ENCODE peak calls at places on chromosomes 3 and 15, in six cellular contexts. O is breast epithelium, I is transverse colon, F is GM12891, Y is GM12878, U is endothelial cell of umbilical vein. R is an unnamed sample.
A peak's percentile ranks its signal among the peaks of the same experiment; 100 is the strongest.

GRCh38 chr3:30672959-30673358 is 66.6 kb downstream of the TGFBR2 start:
- DNase-seq in O (no peak), I (no peak), F (no peak), Y (no peak), U (no peak), R (no peak)

GRCh38 chr3:58353722-58354553 is 21.2 kb downstream of the PXK start:
- DNase-seq in O (no peak), I (no peak), F (no peak), Y (no peak), U (no peak), R (no peak)

GRCh38 chr15:67108122-67108871 is 42.9 kb downstream of the SMAD3 start:
- DNase-seq in O (no peak), I (no peak), F (no peak), Y (no peak), U (no peak), R (no peak)

GRCh38 chr15:77019476-77020331 is 24.8 kb downstream of the PSTPIP1 start:
- DNase-seq in O (no peak), I (no peak), F (no peak), Y (no peak), U (no peak), R (no peak)

GRCh38 chr3:157115069-157116006 is 44.6 kb downstream of the CCNL1 start:
- DNase-seq in O (no peak), I (no peak), F (no peak), Y (no peak), U (peak; percentile 19), R (no peak)

GRCh38 chr15:58518626-58519025 is 86.8 kb downstream of the LIPC start:
- DNase-seq in O (no peak), I (no peak), F (no peak), Y (no peak), U (no peak), R (no peak)

GRCh38 chr3:152595975-152596832 is 238.7 kb upstream of the P2RY1 start:
- DNase-seq in O (no peak), I (peak; percentile 66), F (peak; percentile 35), Y (peak; percentile 88), U (peak; percentile 97), R (peak; percentile 34)

GRCh38 chr3:35944915-35945710 is 305.8 kb downstream of the ARPP21 start:
- DNase-seq in O (no peak), I (no peak), F (no peak), Y (no peak), U (peak; percentile 36), R (no peak)

GRCh38 chr3:12004741-12005513 is 739 bp downstream of the SYN2 start:
- DNase-seq in O (no peak), I (no peak), F (no peak), Y (no peak), U (no peak), R (no peak)

GRCh38 chr3:127900536-127900935 is 14.5 kb upstream of the KBTBD12 start:
- DNase-seq in O (no peak), I (no peak), F (no peak), Y (no peak), U (no peak), R (no peak)

GRCh38 chr3:138726966-138727365 is 107.8 kb downstream of the PIK3CB start:
- DNase-seq in O (no peak), I (no peak), F (no peak), Y (no peak), U (no peak), R (no peak)

GRCh38 chr15:47803767-47804166 is 86.5 kb downstream of the SEMA6D start:
- DNase-seq in O (no peak), I (no peak), F (no peak), Y (no peak), U (no peak), R (no peak)

GRCh38 chr15:60745469-60745971 is 266.6 kb upstream of the ICE2 start:
- DNase-seq in O (no peak), I (peak; percentile 25), F (no peak), Y (no peak), U (no peak), R (no peak)

GRCh38 chr3:5292512-5292911 is 105.0 kb downstream of the EDEM1 start:
- DNase-seq in O (no peak), I (no peak), F (no peak), Y (no peak), U (no peak), R (no peak)

GRCh38 chr15:67186688-67187087 is 67.8 kb downstream of the AAGAB start:
- DNase-seq in O (no peak), I (no peak), F (no peak), Y (no peak), U (no peak), R (no peak)

GRCh38 chr3:49641921-49642707 is 32.0 kb upstream of the APEH start:
- DNase-seq in O (no peak), I (no peak), F (no peak), Y (no peak), U (no peak), R (no peak)

GRCh38 chr3:23895181-23895580 is 21.6 kb downstream of the NKIRAS1 start:
- DNase-seq in O (no peak), I (no peak), F (no peak), Y (no peak), U (no peak), R (no peak)

GRCh38 chr3:194640829-194641228 is 7.6 kb upstream of the TMEM44 start:
- DNase-seq in O (no peak), I (no peak), F (no peak), Y (no peak), U (peak; percentile 79), R (no peak)

DNA sequence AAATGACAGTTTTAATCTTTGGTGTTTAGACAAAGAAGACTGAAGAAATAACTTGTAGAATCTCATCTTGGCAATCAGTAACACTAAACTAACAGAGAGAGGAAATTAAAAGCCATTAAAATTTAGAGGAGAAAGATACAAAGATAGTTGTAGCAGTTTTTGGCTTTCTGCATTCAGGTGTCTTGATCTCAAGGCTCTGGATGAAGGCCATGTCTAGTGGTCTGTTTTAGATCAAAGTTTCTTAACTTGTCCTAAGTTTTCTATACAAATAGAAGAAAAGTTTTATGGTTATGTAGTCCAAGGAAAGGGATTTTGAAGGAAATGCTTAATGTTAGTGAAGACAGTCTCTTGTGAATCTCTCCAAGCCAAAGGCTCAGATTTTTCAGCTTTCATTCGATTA is 222.9 kb downstream of the BCHE start:
- DNase-seq in O (no peak), I (no peak), F (no peak), Y (no peak), U (no peak), R (no peak)
- TF ChIP-seq POLR2AphosphoS5 in O (no peak), I (no peak), F (no peak), Y (no peak), U (no peak), R (no peak)

GRCh38 chr3:105868745-105869530 is at the start of gene CBLB:
- DNase-seq in O (peak; percentile 92), I (peak; percentile 92), F (peak; percentile 75), Y (peak; percentile 77), U (peak; percentile 96), R (peak; percentile 78)
- TF ChIP-seq POLR2A in O (peak; percentile 63), I (peak; percentile 89), F (peak; percentile 83), Y (peak; percentile 85), U (no peak), R (peak; percentile 29)

GRCh38 chr3:25603703-25604102 is 61.0 kb downstream of the TOP2B start:
- DNase-seq in O (no peak), I (no peak), F (no peak), Y (no peak), U (no peak), R (no peak)
- TF ChIP-seq POLR2AphosphoS5 in O (no peak), I (no peak), F (no peak), Y (no peak), U (no peak), R (no peak)

GRCh38 chr3:158737987-158738615 is 5.8 kb upstream of the RARRES1 start:
- DNase-seq in O (no peak), I (no peak), F (no peak), Y (no peak), U (no peak), R (no peak)

GRCh38 chr3:158739661-158740060 is 7.4 kb upstream of the RARRES1 start:
- DNase-seq in O (no peak), I (no peak), F (no peak), Y (no peak), U (no peak), R (no peak)

GRCh38 chr3:158739078-158739477 is 6.8 kb upstream of the RARRES1 start:
- DNase-seq in O (no peak), I (no peak), F (no peak), Y (no peak), U (no peak), R (no peak)

GRCh38 chr3:158737410-158737809 is 5.2 kb upstream of the RARRES1 start:
- DNase-seq in O (no peak), I (no peak), F (no peak), Y (no peak), U (no peak), R (no peak)

DNA sequence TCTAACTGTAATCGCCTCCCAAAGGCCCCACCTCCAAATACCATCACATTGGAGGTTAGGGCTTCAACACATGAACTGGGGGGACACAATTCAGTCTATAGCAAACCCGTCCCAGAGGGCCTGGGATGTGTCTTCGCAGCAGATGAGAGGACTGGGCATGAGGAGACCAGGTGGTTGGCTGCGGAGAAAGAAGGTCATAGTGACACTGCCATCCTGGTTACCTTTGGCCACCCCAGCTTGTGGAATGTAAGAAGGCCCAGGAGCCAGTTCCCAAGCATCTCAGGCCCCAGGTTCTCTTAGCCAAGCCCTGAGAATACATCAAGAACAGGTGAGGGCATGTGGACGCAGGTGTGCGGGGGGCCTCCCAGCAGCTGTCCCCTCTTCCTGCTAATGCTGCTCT is 6.4 kb upstream of the RARRES1 start:
- DNase-seq in O (no peak), I (no peak), F (no peak), Y (no peak), U (no peak), R (no peak)
- TF ChIP-seq POLR2A in O (no peak), I (no peak), F (no peak), Y (no peak), U (no peak), R (no peak)

GRCh38 chr15:89382288-89382687 is 47.7 kb upstream of the POLG start:
- DNase-seq in O (no peak), I (no peak), F (no peak), Y (no peak), U (no peak), R (no peak)

GRCh38 chr15:89385596-89386242 is 51.1 kb upstream of the POLG start:
- DNase-seq in O (no peak), I (no peak), F (no peak), Y (no peak), U (no peak), R (no peak)

GRCh38 chr15:89381888-89382287 is 47.3 kb upstream of the POLG start:
- DNase-seq in O (no peak), I (no peak), F (no peak), Y (no peak), U (no peak), R (no peak)

GRCh38 chr15:89381330-89381729 is 46.7 kb upstream of the POLG start:
- DNase-seq in O (no peak), I (no peak), F (no peak), Y (no peak), U (no peak), R (no peak)

GRCh38 chr15:89383635-89384604 is 49.3 kb upstream of the POLG start:
- DNase-seq in O (peak; percentile 68), I (peak; percentile 53), F (no peak), Y (no peak), U (no peak), R (no peak)
- TF ChIP-seq POLR2AphosphoS5 in O (no peak), I (no peak), F (no peak), Y (no peak), U (no peak), R (no peak)

GRCh38 chr3:72957303-72957702 is 39.3 kb upstream of the PPP4R2 start:
- DNase-seq in O (peak; percentile 87), I (no peak), F (no peak), Y (no peak), U (no peak), R (no peak)
- TF ChIP-seq POLR2A in O (no peak), I (no peak), F (no peak), Y (no peak), U (no peak), R (no peak)